ENCODE peak calls at places on chromosomes 7 and 10, in six cellular contexts. P is IMR-90, S is RWPE1, X is glutamatergic neuron, J is AG04450, Z is right atrium auricular region. N is an unnamed sample.

GRCh38 chr7:139811106-139811505 is 18.0 kb upstream of the TBXAS1 start:
- DNase-seq in Z (no peak), X (no peak), P (peak), S (no peak), J (no peak), N (no peak)

GRCh38 chr10:45155784-45156183 is 155.1 kb downstream of the ZNF22 start:
- DNase-seq in P (no peak), J (no peak), Z (no peak), S (no peak), X (no peak), N (peak)

GRCh38 chr10:48931188-48931587 is 8.5 kb downstream of the LRRC18 start:
- DNase-seq in J (no peak), P (no peak), Z (no peak), S (no peak), X (no peak), N (no peak)

GRCh38 chr7:157550300-157551275 is 213.8 kb downstream of the DNAJB6 start:
- DNase-seq in S (no peak), J (no peak), X (no peak), Z (no peak), P (no peak), N (no peak)

GRCh38 chr7:44767912-44768662 is 19.4 kb downstream of the ZMIZ2 start:
- DNase-seq in X (peak), P (peak), S (no peak), J (peak), Z (peak), N (no peak)

GRCh38 chr10:132802048-132802447 is 16.1 kb upstream of the NKX6-2 start:
- DNase-seq in Z (no peak), P (no peak), S (no peak), X (no peak), J (no peak), N (no peak)

GRCh38 chr7:901388-902154 is 25.2 kb downstream of the GET4 start:
- DNase-seq in Z (no peak), X (peak), P (peak), S (peak), J (peak), N (peak)

GRCh38 chr10:27464993-27465392 is 39.1 kb upstream of the RAB18 start:
- DNase-seq in S (no peak), P (no peak), Z (no peak), J (no peak), X (no peak), N (no peak)

GRCh38 chr10:28269842-28270456 is 32.9 kb downstream of the MPP7 start:
- DNase-seq in X (no peak), P (no peak), Z (no peak), J (no peak), S (no peak), N (no peak)

GRCh38 chr7:132030161-132030568 is 473.7 kb upstream of the PODXL start:
- DNase-seq in Z (no peak), P (no peak), X (no peak), S (no peak), J (no peak), N (peak)

GRCh38 chr7:47730135-47730534 is 148.2 kb upstream of the TNS3 start:
- DNase-seq in J (no peak), X (no peak), Z (no peak), P (no peak), S (no peak), N (no peak)

GRCh38 chr10:3068201-3068967 is 1.0 kb downstream of the PFKP start:
- DNase-seq in S (peak), P (peak), X (peak), J (no peak), Z (peak), N (peak)

GRCh38 chr10:26612151-26612915 is 85.2 kb upstream of the PDSS1 start:
- DNase-seq in J (no peak), P (no peak), Z (no peak), S (no peak), X (no peak), N (peak)

GRCh38 chr10:100291356-100291755 is 4.9 kb upstream of the BLOC1S2 start:
- DNase-seq in S (no peak), P (no peak), X (no peak), J (no peak), Z (no peak), N (no peak)

GRCh38 chr10:33335800-33336605 is 1.5 kb upstream of the NRP1 start:
- DNase-seq in Z (peak), X (no peak), J (no peak), S (peak), P (peak), N (peak)

GRCh38 chr7:79778786-79779382 is 325.4 kb upstream of the MAGI2 start:
- DNase-seq in P (peak), X (no peak), S (peak), J (peak), Z (no peak), N (no peak)

GRCh38 chr10:69728335-69728861 is 73.3 kb upstream of the COL13A1 start:
- DNase-seq in Z (no peak), J (no peak), P (peak), S (peak), X (no peak), N (no peak)

GRCh38 chr7:88090671-88091070 is 129.2 kb downstream of the SRI start:
- DNase-seq in P (no peak), J (no peak), Z (no peak), X (no peak), S (no peak), N (no peak)
- TF ChIP-seq CTCF in P (no peak), J (no peak), Z (no peak), X (no peak), S (no peak), N (no peak)

GRCh38 chr10:109393425-109393824 is 529.9 kb downstream of the XPNPEP1 start:
- DNase-seq in X (peak), P (no peak), J (no peak), Z (no peak), S (no peak), N (no peak)
- TF ChIP-seq CTCF in X (no peak), P (no peak), J (no peak), Z (no peak), S (no peak), N (no peak)

DNA sequence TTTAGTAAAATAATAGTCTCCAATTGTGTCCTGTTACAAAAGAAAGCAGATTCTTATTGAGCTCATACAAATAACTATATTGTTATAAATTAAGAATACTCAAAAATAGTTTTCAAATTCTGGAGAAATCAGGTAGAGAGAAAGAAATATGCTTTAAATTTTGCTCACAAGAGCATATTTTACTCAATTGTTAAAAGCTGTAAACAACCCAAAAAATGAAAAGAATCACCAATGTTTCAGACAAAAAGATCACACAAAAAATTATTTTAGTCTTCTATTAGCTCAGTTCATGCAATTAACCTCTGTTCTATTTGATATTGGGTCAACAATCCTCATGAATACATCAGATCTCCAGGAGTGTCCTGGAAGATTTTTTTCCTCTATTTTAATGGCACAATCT is 18.6 kb upstream of the TRPV6 start:
- DNase-seq in X (no peak), J (no peak), Z (no peak), S (no peak), P (no peak), N (no peak)
- TF ChIP-seq CTCF in X (no peak), J (no peak), Z (no peak), S (no peak), P (no peak), N (no peak)

DNA sequence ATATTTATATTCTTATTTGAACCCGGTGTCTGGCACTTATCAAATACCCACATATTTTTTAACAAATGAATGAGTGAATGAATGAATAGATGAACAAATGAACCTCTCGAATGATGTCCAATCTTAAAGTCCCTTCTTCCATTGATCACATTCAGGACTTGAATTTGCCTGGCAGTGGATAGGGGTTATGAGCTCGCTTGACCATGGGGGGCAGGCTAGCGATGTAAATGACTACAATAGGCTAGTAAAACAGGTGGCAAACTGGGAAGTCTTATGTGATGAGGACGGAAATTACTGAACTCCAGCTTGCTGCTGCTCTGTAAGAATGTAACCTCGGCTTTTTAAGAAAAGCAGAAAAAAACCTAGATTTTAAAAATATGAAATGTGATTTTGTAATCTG is 247.7 kb upstream of the DKK1 start:
- DNase-seq in P (no peak), X (peak), Z (no peak), J (no peak), S (no peak), N (no peak)
- TF ChIP-seq CTCF in P (no peak), X (no peak), Z (no peak), J (no peak), S (no peak), N (no peak)